ENCODE peak calls at places on chromosomes 4 and X, in eight cellular contexts. One of them, this sample, is unnamed.

GRCh38 chr4:104815593-104816156 is 321.0 kb upstream of the CXXC4 start:
- DNase-seq in coronary artery: no peak
- DNase-seq in cardiac muscle cell: no peak
- DNase-seq in MCF 10A: no peak
- DNase-seq in NCI-H2081: no peak
- DNase-seq in activated CD4-positive, alpha-beta memory T cell treated with anti-CD3 and anti-CD28 coated beads, Interleukin-2, amount 10 ng/mL, durations not matched to agents 7 days and 5 days: no peak
- DNase-seq in G401: no peak
- DNase-seq in astrocyte of the spinal cord: peak; percentile 24
- DNase-seq in this sample: no peak

GRCh38 chr4:2942532-2943363 is 20.5 kb downstream of the NOP14 start:
- DNase-seq in coronary artery: peak; percentile 70
- DNase-seq in cardiac muscle cell: no peak
- DNase-seq in MCF 10A: no peak
- DNase-seq in NCI-H2081: no peak
- DNase-seq in activated CD4-positive, alpha-beta memory T cell treated with anti-CD3 and anti-CD28 coated beads, Interleukin-2, amount 10 ng/mL, durations not matched to agents 7 days and 5 days: peak; percentile 48
- DNase-seq in G401: no peak
- DNase-seq in astrocyte of the spinal cord: no peak
- DNase-seq in this sample: no peak

GRCh38 chr4:110492522-110492921 is 16.6 kb downstream of the ENPEP start:
- DNase-seq in coronary artery: no peak
- DNase-seq in cardiac muscle cell: no peak
- DNase-seq in MCF 10A: no peak
- DNase-seq in NCI-H2081: no peak
- DNase-seq in activated CD4-positive, alpha-beta memory T cell treated with anti-CD3 and anti-CD28 coated beads, Interleukin-2, amount 10 ng/mL, durations not matched to agents 7 days and 5 days: no peak
- DNase-seq in G401: no peak
- DNase-seq in astrocyte of the spinal cord: no peak
- DNase-seq in this sample: no peak

GRCh38 chrX:134377537-134377936 is 82.4 kb upstream of the HPRT1 start:
- DNase-seq in coronary artery: no peak
- DNase-seq in cardiac muscle cell: peak; percentile 73
- DNase-seq in MCF 10A: peak; percentile 61
- DNase-seq in NCI-H2081: no peak
- DNase-seq in activated CD4-positive, alpha-beta memory T cell treated with anti-CD3 and anti-CD28 coated beads, Interleukin-2, amount 10 ng/mL, durations not matched to agents 7 days and 5 days: peak; percentile 26
- DNase-seq in G401: peak; percentile 29
- DNase-seq in astrocyte of the spinal cord: peak; percentile 43
- DNase-seq in this sample: no peak

GRCh38 chr4:76607266-76607799 is 172.3 kb downstream of the SHROOM3 start:
- DNase-seq in coronary artery: no peak
- DNase-seq in cardiac muscle cell: no peak
- DNase-seq in MCF 10A: no peak
- DNase-seq in NCI-H2081: no peak
- DNase-seq in activated CD4-positive, alpha-beta memory T cell treated with anti-CD3 and anti-CD28 coated beads, Interleukin-2, amount 10 ng/mL, durations not matched to agents 7 days and 5 days: no peak
- DNase-seq in G401: no peak
- DNase-seq in astrocyte of the spinal cord: no peak
- DNase-seq in this sample: no peak

GRCh38 chrX:23373129-23373804 is 38.6 kb downstream of the PTCHD1 start:
- DNase-seq in coronary artery: no peak
- DNase-seq in cardiac muscle cell: no peak
- DNase-seq in MCF 10A: peak; percentile 83
- DNase-seq in NCI-H2081: no peak
- DNase-seq in activated CD4-positive, alpha-beta memory T cell treated with anti-CD3 and anti-CD28 coated beads, Interleukin-2, amount 10 ng/mL, durations not matched to agents 7 days and 5 days: no peak
- DNase-seq in G401: peak; percentile 60
- DNase-seq in astrocyte of the spinal cord: peak; percentile 82
- DNase-seq in this sample: no peak

GRCh38 chr4:56160631-56161030 is 211.9 kb downstream of the CEP135 start:
- DNase-seq in coronary artery: no peak
- DNase-seq in cardiac muscle cell: no peak
- DNase-seq in MCF 10A: no peak
- DNase-seq in NCI-H2081: no peak
- DNase-seq in activated CD4-positive, alpha-beta memory T cell treated with anti-CD3 and anti-CD28 coated beads, Interleukin-2, amount 10 ng/mL, durations not matched to agents 7 days and 5 days: no peak
- DNase-seq in G401: no peak
- DNase-seq in astrocyte of the spinal cord: no peak
- DNase-seq in this sample: no peak

GRCh38 chr4:12555011-12555410 is 929.1 kb downstream of the RAB28 start:
- DNase-seq in coronary artery: no peak
- DNase-seq in cardiac muscle cell: no peak
- DNase-seq in MCF 10A: peak; percentile 91
- DNase-seq in NCI-H2081: no peak
- DNase-seq in activated CD4-positive, alpha-beta memory T cell treated with anti-CD3 and anti-CD28 coated beads, Interleukin-2, amount 10 ng/mL, durations not matched to agents 7 days and 5 days: no peak
- DNase-seq in G401: no peak
- DNase-seq in astrocyte of the spinal cord: peak; percentile 23
- DNase-seq in this sample: no peak

GRCh38 chr4:148054275-148054674 is 322.4 kb downstream of the ARHGAP10 start:
- DNase-seq in coronary artery: no peak
- DNase-seq in cardiac muscle cell: no peak
- DNase-seq in MCF 10A: peak; percentile 31
- DNase-seq in NCI-H2081: no peak
- DNase-seq in activated CD4-positive, alpha-beta memory T cell treated with anti-CD3 and anti-CD28 coated beads, Interleukin-2, amount 10 ng/mL, durations not matched to agents 7 days and 5 days: no peak
- DNase-seq in G401: no peak
- DNase-seq in astrocyte of the spinal cord: peak; percentile 47
- DNase-seq in this sample: no peak

This sample was measured in SW 1271.